ENCODE peak calls at places on chromosomes 13 and 19, in five cellular contexts. F is Right ventricle myocardium superior, B is amniotic stem cell, V is NCI-H2081, H is epithelial cell of esophagus. U is an unnamed sample.

GRCh38 chr13:99657848-99658265 is 156.6 kb downstream of the TM9SF2 start:
- DNase-seq in F (peak), B (no peak), V (peak), H (no peak), U (peak)

GRCh38 chr19:13053761-13054604 is 48.7 kb downstream of the LYL1 start:
- DNase-seq in F (peak), B (peak), V (no peak), H (peak), U (no peak)

GRCh38 chr19:10760268-10760944 is 42.5 kb downstream of the DNM2 start:
- DNase-seq in F (no peak), B (no peak), V (no peak), H (peak), U (no peak)

GRCh38 chr13:51303063-51303552 is 36.4 kb upstream of the SERPINE3 start:
- DNase-seq in F (no peak), B (no peak), V (no peak), H (no peak), U (no peak)

GRCh38 chr13:48302920-48303330 is 626 bp upstream of the RB1 start:
- DNase-seq in F (no peak), B (no peak), V (peak), H (no peak), U (no peak)

GRCh38 chr19:6138066-6138465 is 2.6 kb downstream of the ACSBG2 start:
- DNase-seq in F (no peak), B (no peak), V (no peak), H (no peak), U (no peak)

GRCh38 chr13:31346891-31347290 is 147.1 kb downstream of the B3GLCT start:
- DNase-seq in F (no peak), B (no peak), V (no peak), H (no peak), U (no peak)

GRCh38 chr13:35139591-35139990 is 197.5 kb downstream of the NBEA start:
- DNase-seq in F (no peak), B (no peak), V (no peak), H (no peak), U (no peak)

GRCh38 chr19:9956956-9957355 is 20.6 kb upstream of the OLFM2 start:
- DNase-seq in F (no peak), B (no peak), V (no peak), H (no peak), U (no peak)

GRCh38 chr19:53824134-53824611 is at the start of gene NLRP12:
- DNase-seq in F (peak), B (no peak), V (no peak), H (no peak), U (no peak)

GRCh38 chr19:55179570-55180484 is at the start of gene SYT5:
- DNase-seq in F (no peak), B (no peak), V (no peak), H (peak), U (no peak)

GRCh38 chr19:39936020-39936419 is 1.6 kb upstream of the FCGBP start:
- DNase-seq in F (no peak), B (no peak), V (no peak), H (no peak), U (no peak)

GRCh38 chr13:40440990-40441820 is 225.2 kb downstream of the FOXO1 start:
- DNase-seq in F (peak), B (no peak), V (no peak), H (peak), U (no peak)

GRCh38 chr19:2491130-2491801 is 15.3 kb downstream of the GADD45B start:
- DNase-seq in F (no peak), B (no peak), V (peak), H (peak), U (peak)

GRCh38 chr19:40312533-40312932 is 27.4 kb upstream of the AKT2 start:
- DNase-seq in F (no peak), B (no peak), V (no peak), H (no peak), U (no peak)

GRCh38 chr19:16326401-16327130 is 1.9 kb downstream of the KLF2 start:
- DNase-seq in F (peak), B (no peak), V (no peak), H (no peak), U (no peak)

GRCh38 chr13:75850915-75851314 is 214.8 kb downstream of the LMO7 start:
- DNase-seq in F (no peak), B (no peak), V (no peak), H (no peak), U (no peak)

GRCh38 chr19:42313096-42313839 is at the start of gene TMEM145:
- DNase-seq in F (no peak), B (peak), V (peak), H (peak), U (peak)

GRCh38 chr13:52450012-52450792 is at the start of gene VPS36:
- DNase-seq in F (peak), B (peak), V (peak), H (peak), U (peak)

GRCh38 chr13:46522692-46523040 is 30.3 kb upstream of the LRCH1 start:
- DNase-seq in F (no peak), B (no peak), V (no peak), H (no peak), U (no peak)

GRCh38 chr19:45153339-45154063 is 7.3 kb downstream of the NKPD1 start:
- DNase-seq in F (peak), B (no peak), V (no peak), H (no peak), U (no peak)

GRCh38 chr13:51322826-51323225 is 16.7 kb upstream of the SERPINE3 start:
- DNase-seq in F (no peak), B (no peak), V (no peak), H (no peak), U (no peak)

GRCh38 chr19:632228-633067 is 889 bp downstream of the POLRMT start:
- DNase-seq in F (no peak), B (no peak), V (peak), H (peak), U (no peak)

GRCh38 chr19:1237027-1237659 is 662 bp downstream of the CBARP start:
- DNase-seq in F (no peak), B (no peak), V (no peak), H (no peak), U (no peak)

GRCh38 chr19:49455729-49456128 is 2.7 kb downstream of the ALDH16A1 start:
- DNase-seq in F (no peak), B (no peak), V (no peak), H (no peak), U (no peak)

U was measured in NCI-H510A.